ENCODE peak calls at places on chromosomes 3 and 15, in four cellular contexts. J, F, A and N are unnamed samples. For H3K9me3, the result is how much of the 10 kb centered on the place peaks cover.

GRCh38 chr15:64134322-64134829 is 17.2 kb upstream of the SNX22 start:
- DNase-seq in F (peak), A (no peak), J (no peak), N (no peak)

GRCh38 chr3:139295040-139295439 is 48.8 kb upstream of the MRPS22 start:
- DNase-seq in A (no peak), J (no peak), F (peak), N (no peak)

GRCh38 chr3:122880173-122880572 is 85.3 kb downstream of the SLC49A4 start:
- DNase-seq in J (no peak), A (no peak), F (no peak), N (no peak)

GRCh38 chr3:124839896-124840295 is 47.3 kb downstream of the ITGB5 start:
- DNase-seq in F (no peak), A (no peak), J (no peak), N (no peak)

GRCh38 chr15:49075876-49076275 is 29.6 kb upstream of the SECISBP2L start:
- DNase-seq in F (no peak), J (no peak), A (no peak), N (no peak)

GRCh38 chr15:57273366-57273765 is 102.9 kb upstream of the CGNL1 start:
- DNase-seq in A (no peak), F (no peak), J (no peak), N (no peak)

GRCh38 chr3:194135806-194136518 is at the start of gene HES1:
- DNase-seq in F (peak), A (peak), J (peak), N (peak)

GRCh38 chr3:20105513-20106280 is 65.5 kb downstream of the KAT2B start:
- DNase-seq in J (no peak), A (no peak), F (no peak), N (no peak)

GRCh38 chr15:71195242-71195641 is 80.0 kb downstream of the THSD4 start:
- DNase-seq in A (no peak), J (no peak), F (no peak), N (no peak)

GRCh38 chr3:6861989-6862879 is 1.3 kb downstream of the GRM7 start:
- DNase-seq in F (no peak), A (no peak), J (no peak), N (no peak)
- H3K4me3 ChIP-seq in F (no peak), A (no peak), J (peak), N (peak)

GRCh38 chr15:62957130-62957529 is 85.4 kb upstream of the TPM1 start:
- DNase-seq in A (no peak), F (no peak), J (no peak), N (no peak)

GRCh38 chr15:62951481-62951880 is 91.1 kb upstream of the TPM1 start:
- DNase-seq in J (no peak), A (no peak), F (no peak), N (no peak)

GRCh38 chr15:62950455-62950854 is 92.1 kb upstream of the TPM1 start:
- DNase-seq in J (no peak), F (no peak), A (no peak), N (no peak)

GRCh38 chr15:62952969-62953368 is 89.6 kb upstream of the TPM1 start:
- DNase-seq in F (no peak), J (no peak), A (no peak), N (no peak)

GRCh38 chr15:62953496-62953895 is 89.1 kb upstream of the TPM1 start:
- DNase-seq in A (no peak), J (no peak), F (no peak), N (no peak)
- H3K9me3 ChIP-seq in A (under half), J (under half), F (under half), N (under half)

DNA sequence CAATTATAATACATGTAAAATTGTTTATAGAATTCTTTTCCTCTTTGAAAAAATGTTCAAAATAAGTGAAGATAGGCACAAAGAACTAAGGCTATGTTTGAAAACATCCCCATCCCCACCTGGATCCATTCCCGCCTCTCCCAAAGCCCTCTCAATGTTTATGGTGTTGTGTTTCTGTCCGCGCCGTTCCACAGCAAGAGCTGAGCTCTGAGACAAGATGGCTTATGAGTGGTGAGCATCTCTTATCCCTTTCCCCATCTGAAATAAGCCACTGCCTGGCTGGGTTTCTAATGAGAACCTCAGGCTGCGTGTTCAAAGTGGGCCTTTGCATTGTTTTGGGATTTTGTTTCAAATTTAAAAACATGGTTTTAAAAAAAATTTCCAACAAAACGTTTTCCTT is 22.4 kb upstream of the SNRPA1 start:
- DNase-seq in F (no peak), A (no peak), J (no peak), N (no peak)
- H3K4me3 ChIP-seq in F (no peak), A (no peak), J (no peak), N (no peak)

GRCh38 chr15:82275410-82275809 is 12.8 kb downstream of the SAXO2 start:
- DNase-seq in A (no peak), F (no peak), J (no peak), N (no peak)
- H3K9me3 ChIP-seq in A (under half), F (under half), J (under half), N (under half)

GRCh38 chr3:129116482-129116946 is 5.1 kb downstream of the RAB43 start:
- DNase-seq in A (no peak), J (no peak), F (peak), N (no peak)
- H3K4me3 ChIP-seq in A (no peak), J (no peak), F (no peak), N (no peak)